ENCODE peak calls at places on chromosomes 4 and X, in five cellular contexts. E, G, R, D and Y are unnamed samples.
A peak's percentile ranks its signal among the peaks of the same experiment; 100 is the strongest.

GRCh38 chr4:180542445-180543100 is 1700.6 kb upstream of the TENM3 start:
- DNase-seq in D (no peak), G (no peak), E (peak; percentile 56), R (no peak), Y (no peak)

GRCh38 chr4:5943561-5943960 is 50.7 kb upstream of the CRMP1 start:
- DNase-seq in E (no peak), D (no peak), R (no peak), G (no peak), Y (no peak)

GRCh38 chr4:168496834-168497233 is at the start of gene PALLD:
- DNase-seq in G (no peak), D (no peak), R (no peak), E (peak; percentile 12), Y (peak; percentile 62)

GRCh38 chr4:7956306-7957112 is 16.8 kb upstream of the AFAP1 start:
- DNase-seq in D (no peak), E (peak; percentile 72), G (no peak), R (no peak), Y (peak; percentile 88)

GRCh38 chrX:37350034-37350365 is 836 bp downstream of the PRRG1 start:
- DNase-seq in R (no peak), E (peak; percentile 23), G (no peak), D (no peak), Y (peak; percentile 39)

GRCh38 chrX:133570549-133570948 is 155.3 kb upstream of the GPC4 start:
- DNase-seq in E (peak; percentile 81), R (no peak), D (no peak), G (no peak), Y (no peak)

GRCh38 chr4:84573738-84574720 is 8.9 kb upstream of the CDS1 start:
- DNase-seq in E (peak; percentile 21), D (no peak), G (no peak), R (no peak), Y (no peak)

GRCh38 chrX:20530319-20530979 is 263.7 kb upstream of the RPS6KA3 start:
- DNase-seq in G (peak; percentile 52), E (peak; percentile 65), R (peak; percentile 21), D (no peak), Y (peak; percentile 34)

GRCh38 chrX:56233100-56233499 is 944 bp downstream of the KLF8 start:
- DNase-seq in E (peak; percentile 3), D (no peak), R (no peak), G (no peak), Y (no peak)
- H3K4me3 ChIP-seq in E (peak overlapping the region; percentile 46), D (no peak overlapping the region), R (peak overlapping the region; percentile 41), G (peak overlapping the region; percentile 24), Y (peak overlapping the region; percentile 55)

GRCh38 chrX:4320436-4320947 is 607.0 kb upstream of the PRKX start:
- DNase-seq in E (no peak), G (no peak), D (no peak), R (no peak), Y (no peak)
- H3K4me3 ChIP-seq in E (no peak overlapping the region), G (no peak overlapping the region), D (no peak overlapping the region), R (no peak overlapping the region), Y (no peak overlapping the region)

GRCh38 chr4:42628740-42629139 is 28.2 kb downstream of the ATP8A1 start:
- DNase-seq in D (no peak), G (no peak), R (no peak), E (no peak), Y (no peak)

GRCh38 chr4:42630908-42631307 is 26.0 kb downstream of the ATP8A1 start:
- DNase-seq in G (no peak), R (no peak), D (no peak), E (no peak), Y (no peak)

GRCh38 chr4:42626629-42627028 is 30.3 kb downstream of the ATP8A1 start:
- DNase-seq in R (no peak), E (no peak), G (no peak), D (no peak), Y (no peak)

GRCh38 chr4:42625366-42625765 is 31.5 kb downstream of the ATP8A1 start:
- DNase-seq in D (no peak), E (no peak), G (no peak), R (no peak), Y (no peak)

DNA sequence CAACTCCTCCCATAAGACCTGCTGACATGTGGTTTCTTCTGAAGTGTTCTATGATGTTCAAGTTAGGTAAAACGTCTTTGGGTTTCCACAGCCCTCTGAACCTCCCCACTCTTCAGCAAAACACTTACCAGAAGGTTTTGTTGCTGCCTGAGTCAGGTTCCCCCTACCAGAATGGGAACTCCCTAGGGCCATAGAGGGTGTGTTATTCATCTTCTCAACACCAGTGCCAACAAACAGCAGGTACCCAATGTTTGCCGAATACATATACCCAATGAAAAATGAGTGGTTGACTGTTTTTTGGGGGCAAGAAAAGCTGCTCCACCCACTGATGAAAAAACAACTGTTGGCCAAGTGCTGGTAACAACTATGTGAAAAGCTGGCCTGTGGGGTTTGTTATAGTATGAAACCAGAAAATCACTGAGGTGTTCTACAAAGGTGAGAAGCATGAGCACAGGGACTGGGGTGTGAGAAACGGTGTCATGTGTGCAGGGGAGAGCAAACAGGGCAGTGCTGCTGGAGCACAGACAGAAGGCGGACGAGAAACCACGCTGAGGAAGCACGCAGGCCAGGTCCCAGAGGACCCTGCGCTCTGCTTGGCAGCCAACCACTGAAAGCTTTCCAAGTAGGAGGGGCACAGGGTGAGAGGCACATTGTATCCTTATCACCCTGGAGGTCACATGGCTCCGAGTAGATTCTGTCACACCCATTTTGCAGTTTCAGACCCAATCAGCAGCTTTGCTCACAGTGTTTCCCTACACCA is 28.8 kb downstream of the ATP8A1 start:
- DNase-seq in G (no peak), D (no peak), R (no peak), E (peak; percentile 2), Y (no peak)
- H3K4me3 ChIP-seq in G (no peak overlapping the region), D (no peak overlapping the region), R (no peak overlapping the region), E (no peak overlapping the region), Y (no peak overlapping the region)

GRCh38 chrX:51893931-51894696 is 691 bp downstream of the MAGED1 start:
- DNase-seq in G (no peak), E (peak; percentile 22), D (no peak), R (no peak), Y (peak; percentile 40)

GRCh38 chrX:51892921-51893745 is at the start of gene MAGED1:
- DNase-seq in G (peak; percentile 89), R (peak; percentile 77), D (peak; percentile 85), E (peak; percentile 94), Y (peak; percentile 95)

GRCh38 chrX:51899741-51900140 is 6.3 kb downstream of the MAGED1 start:
- DNase-seq in G (no peak), E (peak; percentile 7), R (no peak), D (peak; percentile 26), Y (peak; percentile 22)

GRCh38 chrX:51894697-51895336 is 1.4 kb downstream of the MAGED1 start:
- DNase-seq in R (no peak), G (no peak), D (no peak), E (peak; percentile 37), Y (peak; percentile 63)

GRCh38 chrX:51896626-51897025 is 3.2 kb downstream of the MAGED1 start:
- DNase-seq in G (no peak), R (no peak), D (no peak), E (no peak), Y (no peak)
- H3K4me3 ChIP-seq in G (no peak overlapping the region), R (no peak overlapping the region), D (peak overlapping the region; percentile 78), E (no peak overlapping the region), Y (peak overlapping the region; percentile 84)

GRCh38 chr4:183700407-183700806 is 41.3 kb downstream of the TRAPPC11 start:
- DNase-seq in R (no peak), D (no peak), E (no peak), G (no peak), Y (no peak)

GRCh38 chr4:183698909-183699308 is 39.8 kb downstream of the TRAPPC11 start:
- DNase-seq in R (no peak), E (no peak), D (no peak), G (no peak), Y (no peak)

GRCh38 chr4:183702492-183702891 is 43.4 kb downstream of the TRAPPC11 start:
- DNase-seq in D (no peak), R (no peak), G (no peak), E (no peak), Y (no peak)
- H3K4me3 ChIP-seq in D (no peak overlapping the region), R (no peak overlapping the region), G (no peak overlapping the region), E (no peak overlapping the region), Y (no peak overlapping the region)

DNA sequence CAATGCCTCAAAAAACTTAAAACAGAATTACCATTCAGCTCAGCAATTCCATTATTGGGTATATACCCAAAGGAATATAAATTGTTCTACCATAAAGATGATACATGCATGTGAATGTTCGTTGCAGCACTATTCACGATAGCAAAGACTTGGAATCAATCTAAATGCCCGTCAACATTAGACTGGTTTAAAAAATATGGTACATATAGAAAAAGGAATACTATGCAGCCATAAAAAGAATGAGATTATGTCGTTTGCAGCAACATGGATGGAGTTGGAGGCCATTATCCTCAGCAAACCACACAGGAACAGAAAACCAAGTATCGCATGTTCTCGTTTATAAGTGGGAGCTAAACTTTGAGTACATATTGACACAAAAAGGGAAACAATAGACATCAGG is 10.9 kb upstream of the SYNPO2 start:
- DNase-seq in D (no peak), R (no peak), G (no peak), E (no peak), Y (no peak)
- H3K4me3 ChIP-seq in D (no peak overlapping the region), R (no peak overlapping the region), G (no peak overlapping the region), E (no peak overlapping the region), Y (no peak overlapping the region)

GRCh38 chr4:71247706-71248105 is 91.1 kb upstream of the SLC4A4 start:
- DNase-seq in D (no peak), G (no peak), R (no peak), E (no peak), Y (no peak)

GRCh38 chr4:71255966-71256365 is 82.9 kb upstream of the SLC4A4 start:
- DNase-seq in R (no peak), G (no peak), D (no peak), E (no peak), Y (no peak)

GRCh38 chr4:71254451-71255012 is 84.3 kb upstream of the SLC4A4 start:
- DNase-seq in E (no peak), G (no peak), D (no peak), R (no peak), Y (no peak)

GRCh38 chr4:71251266-71251665 is 87.6 kb upstream of the SLC4A4 start:
- DNase-seq in D (peak; percentile 73), R (no peak), E (no peak), G (no peak), Y (no peak)
- H3K4me3 ChIP-seq in D (no peak overlapping the region), R (no peak overlapping the region), E (no peak overlapping the region), G (no peak overlapping the region), Y (no peak overlapping the region)

DNA sequence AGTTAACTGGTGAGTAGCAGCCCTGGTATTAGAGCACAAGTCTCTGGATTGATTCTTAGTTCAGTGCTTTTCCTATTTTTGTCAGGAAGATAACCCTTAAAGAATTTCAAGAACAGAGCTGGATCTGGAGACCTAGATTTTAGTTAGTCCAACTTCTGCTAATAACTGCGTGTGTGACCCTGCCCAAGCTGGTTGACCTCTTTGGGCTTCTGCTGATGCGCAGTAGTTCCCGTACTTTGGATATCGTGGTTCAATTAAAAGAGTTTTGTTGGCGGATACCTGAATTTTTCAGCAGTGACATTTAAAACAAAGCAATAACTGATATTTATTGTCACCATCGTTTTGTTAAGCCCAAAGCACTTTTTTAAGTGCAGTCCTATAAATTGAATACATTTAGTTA is 9.3 kb downstream of the MSMO1 start:
- DNase-seq in D (no peak), R (no peak), G (no peak), E (no peak), Y (no peak)
- H3K4me3 ChIP-seq in D (no peak overlapping the region), R (no peak overlapping the region), G (no peak overlapping the region), E (no peak overlapping the region), Y (no peak overlapping the region)